ENCODE peak calls at places on chromosomes 1 and 21, in five cellular contexts. One of them, this sample, is unnamed.

GRCh38 chr1:33314371-33314893 is 6.5 kb downstream of the A3GALT2 start:
- DNase-seq in CD8-positive, alpha-beta memory T cell: no peak
- DNase-seq in endothelial cell: no peak
- DNase-seq in NCI-H524: no peak
- DNase-seq in hippocampal formation: no peak
- DNase-seq in this sample: no peak

GRCh38 chr1:22527555-22528296 is 35.6 kb upstream of the EPHA8 start:
- DNase-seq in CD8-positive, alpha-beta memory T cell: no peak
- DNase-seq in endothelial cell: no peak
- DNase-seq in NCI-H524: peak; percentile 67
- DNase-seq in hippocampal formation: no peak
- DNase-seq in this sample: no peak

GRCh38 chr1:67545364-67545763 is 115.2 kb upstream of the SERBP1 start:
- DNase-seq in CD8-positive, alpha-beta memory T cell: no peak
- DNase-seq in endothelial cell: no peak
- DNase-seq in NCI-H524: no peak
- DNase-seq in hippocampal formation: no peak
- DNase-seq in this sample: no peak

GRCh38 chr1:181119076-181119989 is 30.8 kb downstream of the IER5 start:
- DNase-seq in CD8-positive, alpha-beta memory T cell: no peak
- DNase-seq in endothelial cell: no peak
- DNase-seq in NCI-H524: no peak
- DNase-seq in hippocampal formation: no peak
- DNase-seq in this sample: peak; percentile 95

GRCh38 chr1:30381266-30381665 is 342.1 kb downstream of the MATN1 start:
- DNase-seq in CD8-positive, alpha-beta memory T cell: no peak
- DNase-seq in endothelial cell: no peak
- DNase-seq in NCI-H524: peak; percentile 9
- DNase-seq in hippocampal formation: no peak
- DNase-seq in this sample: no peak

GRCh38 chr1:109912214-109912861 is 1.7 kb downstream of the CSF1 start:
- DNase-seq in CD8-positive, alpha-beta memory T cell: no peak
- DNase-seq in endothelial cell: no peak
- DNase-seq in NCI-H524: no peak
- DNase-seq in hippocampal formation: no peak
- DNase-seq in this sample: no peak

GRCh38 chr1:100606438-100606837 is 68.5 kb downstream of the GPR88 start:
- DNase-seq in CD8-positive, alpha-beta memory T cell: no peak
- DNase-seq in endothelial cell: peak; percentile 7
- DNase-seq in NCI-H524: peak; percentile 62
- DNase-seq in hippocampal formation: no peak
- DNase-seq in this sample: peak; percentile 76

GRCh38 chr1:235063068-235063765 is 65.4 kb downstream of the TOMM20 start:
- DNase-seq in CD8-positive, alpha-beta memory T cell: no peak
- DNase-seq in endothelial cell: no peak
- DNase-seq in NCI-H524: no peak
- DNase-seq in hippocampal formation: no peak
- DNase-seq in this sample: no peak

GRCh38 chr1:229102741-229103480 is 168.0 kb upstream of the RAB4A start:
- DNase-seq in CD8-positive, alpha-beta memory T cell: no peak
- DNase-seq in endothelial cell: no peak
- DNase-seq in NCI-H524: no peak
- DNase-seq in hippocampal formation: no peak
- DNase-seq in this sample: no peak

GRCh38 chr1:226052061-226052460 is 10.5 kb upstream of the H3-3A start:
- DNase-seq in CD8-positive, alpha-beta memory T cell: no peak
- DNase-seq in endothelial cell: no peak
- DNase-seq in NCI-H524: no peak
- DNase-seq in hippocampal formation: no peak
- DNase-seq in this sample: no peak

GRCh38 chr1:66532798-66533783 is 862 bp upstream of the SGIP1 start:
- DNase-seq in CD8-positive, alpha-beta memory T cell: no peak
- DNase-seq in endothelial cell: peak; percentile 50
- DNase-seq in NCI-H524: peak; percentile 39
- DNase-seq in hippocampal formation: peak; percentile 24
- DNase-seq in this sample: no peak

GRCh38 chr1:35876988-35877387 is 6.0 kb upstream of the AGO1 start:
- DNase-seq in CD8-positive, alpha-beta memory T cell: no peak
- DNase-seq in endothelial cell: peak; percentile 43
- DNase-seq in NCI-H524: no peak
- DNase-seq in hippocampal formation: no peak
- DNase-seq in this sample: peak; percentile 40

GRCh38 chr1:223720987-223721591 is 8.8 kb downstream of the CAPN2 start:
- DNase-seq in CD8-positive, alpha-beta memory T cell: no peak
- DNase-seq in endothelial cell: no peak
- DNase-seq in NCI-H524: no peak
- DNase-seq in hippocampal formation: no peak
- DNase-seq in this sample: peak; percentile 74

GRCh38 chr1:170663011-170663410 is 920 bp upstream of the PRRX1 start:
- DNase-seq in CD8-positive, alpha-beta memory T cell: no peak
- DNase-seq in endothelial cell: no peak
- DNase-seq in NCI-H524: peak; percentile 46
- DNase-seq in hippocampal formation: no peak
- DNase-seq in this sample: no peak

GRCh38 chr1:225481738-225482137 is 53.9 kb upstream of the LBR start:
- DNase-seq in CD8-positive, alpha-beta memory T cell: no peak
- DNase-seq in endothelial cell: no peak
- DNase-seq in NCI-H524: no peak
- DNase-seq in hippocampal formation: no peak
- DNase-seq in this sample: no peak

GRCh38 chr1:172905452-172905851 is 145.3 kb downstream of the TNFSF18 start:
- DNase-seq in CD8-positive, alpha-beta memory T cell: no peak
- DNase-seq in endothelial cell: no peak
- DNase-seq in NCI-H524: no peak
- DNase-seq in hippocampal formation: no peak
- DNase-seq in this sample: no peak

GRCh38 chr1:3027611-3028371 is 6.5 kb downstream of the ACTRT2 start:
- DNase-seq in CD8-positive, alpha-beta memory T cell: no peak
- DNase-seq in endothelial cell: no peak
- DNase-seq in NCI-H524: no peak
- DNase-seq in hippocampal formation: no peak
- DNase-seq in this sample: no peak

GRCh38 chr21:35925497-35925896 is 134.8 kb downstream of the SETD4 start:
- DNase-seq in CD8-positive, alpha-beta memory T cell: no peak
- DNase-seq in endothelial cell: no peak
- DNase-seq in NCI-H524: no peak
- DNase-seq in hippocampal formation: no peak
- DNase-seq in this sample: peak; percentile 34

GRCh38 chr1:36807262-36807661 is 227.1 kb downstream of the GRIK3 start:
- DNase-seq in CD8-positive, alpha-beta memory T cell: no peak
- DNase-seq in endothelial cell: no peak
- DNase-seq in NCI-H524: peak; percentile 93
- DNase-seq in hippocampal formation: no peak
- DNase-seq in this sample: no peak

GRCh38 chr1:61081637-61082335 is 575 bp upstream of the NFIA start:
- DNase-seq in CD8-positive, alpha-beta memory T cell: peak; percentile 26
- DNase-seq in endothelial cell: peak; percentile 53
- DNase-seq in NCI-H524: peak; percentile 32
- DNase-seq in hippocampal formation: peak; percentile 64
- DNase-seq in this sample: peak; percentile 59

GRCh38 chr1:175984813-175985212 is 222.3 kb downstream of the COP1 start:
- DNase-seq in CD8-positive, alpha-beta memory T cell: no peak
- DNase-seq in endothelial cell: no peak
- DNase-seq in NCI-H524: no peak
- DNase-seq in hippocampal formation: no peak
- DNase-seq in this sample: no peak

GRCh38 chr1:4653796-4654715 is at the start of gene AJAP1:
- DNase-seq in CD8-positive, alpha-beta memory T cell: no peak
- DNase-seq in endothelial cell: peak; percentile 38
- DNase-seq in NCI-H524: no peak
- DNase-seq in hippocampal formation: peak; percentile 59
- DNase-seq in this sample: no peak

GRCh38 chr1:30982937-30983336 is 74.4 kb upstream of the SDC3 start:
- DNase-seq in CD8-positive, alpha-beta memory T cell: no peak
- DNase-seq in endothelial cell: no peak
- DNase-seq in NCI-H524: no peak
- DNase-seq in hippocampal formation: no peak
- DNase-seq in this sample: no peak

GRCh38 chr1:76084029-76084627 is 9.6 kb downstream of the ST6GALNAC3 start:
- DNase-seq in CD8-positive, alpha-beta memory T cell: no peak
- DNase-seq in endothelial cell: no peak
- DNase-seq in NCI-H524: no peak
- DNase-seq in hippocampal formation: no peak
- DNase-seq in this sample: no peak

GRCh38 chr1:68808351-68808750 is 311.5 kb upstream of the DEPDC1 start:
- DNase-seq in CD8-positive, alpha-beta memory T cell: no peak
- DNase-seq in endothelial cell: peak; percentile 35
- DNase-seq in NCI-H524: no peak
- DNase-seq in hippocampal formation: no peak
- DNase-seq in this sample: no peak

GRCh38 chr1:107357381-107357780 is 216.5 kb downstream of the NTNG1 start:
- DNase-seq in CD8-positive, alpha-beta memory T cell: no peak
- DNase-seq in endothelial cell: no peak
- DNase-seq in NCI-H524: no peak
- DNase-seq in hippocampal formation: no peak
- DNase-seq in this sample: no peak

GRCh38 chr1:114009393-114009792 is 30.1 kb downstream of the OLFML3 start:
- DNase-seq in CD8-positive, alpha-beta memory T cell: no peak
- DNase-seq in endothelial cell: no peak
- DNase-seq in NCI-H524: no peak
- DNase-seq in hippocampal formation: no peak
- DNase-seq in this sample: peak; percentile 34

GRCh38 chr1:229717774-229718173 is 91.7 kb downstream of the URB2 start:
- DNase-seq in CD8-positive, alpha-beta memory T cell: no peak
- DNase-seq in endothelial cell: no peak
- DNase-seq in NCI-H524: peak; percentile 41
- DNase-seq in hippocampal formation: no peak
- DNase-seq in this sample: peak; percentile 35

GRCh38 chr1:57824535-57824934 is 400.7 kb upstream of the DAB1 start:
- DNase-seq in CD8-positive, alpha-beta memory T cell: no peak
- DNase-seq in endothelial cell: no peak
- DNase-seq in NCI-H524: no peak
- DNase-seq in hippocampal formation: no peak
- DNase-seq in this sample: no peak

GRCh38 chr1:39398278-39399010 is 93.0 kb upstream of the BMP8A start:
- DNase-seq in CD8-positive, alpha-beta memory T cell: no peak
- DNase-seq in endothelial cell: peak; percentile 52
- DNase-seq in NCI-H524: no peak
- DNase-seq in hippocampal formation: no peak
- DNase-seq in this sample: peak; percentile 96